ENCODE peak calls at places on chromosomes 13 and 19, in ten cellular contexts. X is gastrocnemius medialis, G is PC-9, D is body of pancreas, Y is ascending aorta, P is uterus, N is neural progenitor cell, B is psoas muscle, M is IMR-90, L is ovary. U is an unnamed sample.

GRCh38 chr13:48236528-48237353 is 3.7 kb downstream of the ITM2B start:
- DNase-seq in L (no peak), G (no peak), P (no peak), B (no peak), Y (no peak), N (no peak), M (no peak), X (peak), D (no peak), U (no peak)

GRCh38 chr19:47848871-47849473 is 10.1 kb upstream of the TPRX2 start:
- DNase-seq in P (no peak), N (peak), B (no peak), D (peak), X (no peak), L (no peak), G (no peak), M (no peak), Y (no peak), U (no peak)

GRCh38 chr19:8017808-8018207 is 12.4 kb upstream of the ELAVL1 start:
- DNase-seq in G (no peak), Y (no peak), X (no peak), D (no peak), L (no peak), N (peak), P (no peak), M (no peak), B (no peak), U (no peak)

GRCh38 chr13:81745391-81745790 is 1404.5 kb upstream of the SPRY2 start:
- DNase-seq in N (no peak), B (no peak), L (no peak), X (no peak), D (no peak), P (no peak), M (no peak), G (no peak), Y (no peak), U (no peak)

GRCh38 chr13:40230833-40231266 is 435.6 kb downstream of the FOXO1 start:
- DNase-seq in L (no peak), B (no peak), N (no peak), X (no peak), D (no peak), M (no peak), P (peak), G (no peak), Y (no peak), U (no peak)

GRCh38 chr19:51194527-51195315 is 30.2 kb upstream of the CD33 start:
- DNase-seq in N (no peak), M (no peak), P (no peak), L (no peak), G (no peak), D (no peak), B (no peak), X (no peak), Y (peak), U (no peak)

GRCh38 chr19:53037101-53038097 is 7.1 kb upstream of the ERVV-2 start:
- DNase-seq in N (peak), P (no peak), Y (no peak), B (no peak), X (no peak), L (no peak), G (peak), M (peak), D (peak), U (no peak)

GRCh38 chr13:33057019-33057785 is 41.0 kb downstream of the KL start:
- DNase-seq in M (peak), L (no peak), G (no peak), D (no peak), X (no peak), P (no peak), N (peak), B (no peak), Y (no peak), U (no peak)

GRCh38 chr13:66831317-66831716 is 398.8 kb downstream of the PCDH9 start:
- DNase-seq in N (no peak), Y (no peak), G (no peak), L (no peak), P (no peak), B (no peak), M (no peak), X (no peak), D (no peak), U (no peak)

GRCh38 chr13:21324793-21325192 is 134.3 kb downstream of the ZDHHC20 start:
- DNase-seq in Y (no peak), M (no peak), G (no peak), P (no peak), L (no peak), D (no peak), B (no peak), X (no peak), N (no peak), U (no peak)

GRCh38 chr19:40392894-40393517 is 3.0 kb upstream of the HIPK4 start:
- DNase-seq in B (no peak), X (no peak), L (no peak), P (no peak), M (no peak), Y (no peak), N (no peak), D (no peak), G (peak), U (peak)

GRCh38 chr13:99311137-99311536 is 3.9 kb upstream of the GPR183 start:
- DNase-seq in X (no peak), M (peak), P (peak), G (no peak), B (no peak), N (no peak), D (no peak), L (peak), Y (no peak), U (no peak)
- H3K4me3 ChIP-seq in X (no peak), M (no peak), P (no peak), G (no peak), B (no peak), N (no peak), D (no peak), L (no peak), Y (no peak), U (no peak)

DNA sequence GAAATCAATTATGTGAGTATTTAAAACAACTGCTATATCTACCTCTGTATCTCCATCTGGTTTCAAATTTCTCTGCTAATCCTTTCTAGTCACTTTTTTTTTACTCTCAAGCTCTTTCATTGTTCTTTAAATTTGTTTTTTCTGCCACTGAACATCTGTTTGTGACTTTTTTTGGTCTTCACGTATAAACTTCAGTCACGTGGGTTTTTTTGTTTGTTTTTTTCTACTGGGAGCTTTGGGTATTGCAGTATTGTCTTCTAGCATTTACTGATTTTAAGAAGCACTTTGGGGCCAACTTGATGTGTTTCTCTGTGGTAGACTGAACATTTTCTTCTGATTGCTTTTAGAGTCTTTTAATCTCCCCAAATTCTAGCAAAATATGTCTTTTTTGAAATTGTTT is 262.6 kb upstream of the RXFP2 start:
- DNase-seq in G (no peak), N (no peak), X (no peak), B (no peak), M (no peak), D (no peak), L (no peak), P (no peak), Y (no peak), U (no peak)
- TF ChIP-seq CTCF in G (no peak), N (peak), X (no peak), B (no peak), M (no peak), D (no peak), L (no peak), P (no peak), Y (no peak), U (no peak)

GRCh38 chr19:38430931-38431330 is 2.6 kb upstream of the RYR1 start:
- DNase-seq in B (no peak), G (no peak), D (no peak), Y (no peak), M (no peak), P (no peak), X (no peak), N (no peak), L (no peak), U (no peak)

GRCh38 chr19:38433268-38433733 is at the start of gene RYR1:
- DNase-seq in N (peak), B (peak), L (no peak), X (peak), M (no peak), D (no peak), Y (peak), P (no peak), G (no peak), U (no peak)

GRCh38 chr19:38437295-38437694 is 3.8 kb downstream of the RYR1 start:
- DNase-seq in B (no peak), Y (no peak), P (no peak), D (no peak), N (no peak), L (no peak), X (no peak), M (no peak), G (no peak), U (no peak)

GRCh38 chr19:38437917-38438316 is 4.4 kb downstream of the RYR1 start:
- DNase-seq in B (no peak), X (no peak), D (no peak), G (no peak), M (no peak), N (no peak), L (no peak), Y (no peak), P (no peak), U (no peak)

GRCh38 chr19:38434549-38435051 is 1.1 kb downstream of the RYR1 start:
- DNase-seq in N (peak), Y (no peak), D (no peak), X (peak), P (no peak), M (no peak), G (no peak), L (no peak), B (peak), U (no peak)
- H3K4me3 ChIP-seq in N (peak), Y (peak), D (no peak), X (peak), P (no peak), M (no peak), G (no peak), L (no peak), B (peak), U (no peak)

GRCh38 chr13:27855381-27855780 is 63.1 kb downstream of the GSX1 start:
- DNase-seq in N (no peak), B (no peak), M (no peak), P (no peak), Y (no peak), D (no peak), G (no peak), L (no peak), X (no peak), U (no peak)

GRCh38 chr13:27860743-27861142 is 59.1 kb upstream of the PDX1 start:
- DNase-seq in X (no peak), G (no peak), D (no peak), B (no peak), N (peak), L (no peak), Y (no peak), M (no peak), P (no peak), U (no peak)

GRCh38 chr13:27857271-27857670 is 62.5 kb upstream of the PDX1 start:
- DNase-seq in G (no peak), N (no peak), B (no peak), Y (no peak), L (no peak), X (no peak), M (no peak), D (no peak), P (no peak), U (no peak)

GRCh38 chr13:27858046-27858445 is 61.8 kb upstream of the PDX1 start:
- DNase-seq in L (no peak), X (no peak), G (no peak), D (no peak), N (no peak), M (no peak), Y (no peak), B (no peak), P (no peak), U (no peak)

GRCh38 chr13:27861165-27861564 is 58.6 kb upstream of the PDX1 start:
- DNase-seq in Y (no peak), X (no peak), B (no peak), D (no peak), N (no peak), P (no peak), L (no peak), G (no peak), M (no peak), U (no peak)
- TF ChIP-seq CTCF in Y (no peak), X (no peak), B (no peak), D (no peak), N (no peak), P (no peak), L (no peak), G (no peak), M (no peak), U (no peak)